ENCODE peak calls at places on chromosomes 11 and 22, in four cellular contexts. One of them, this sample, is unnamed.

GRCh38 chr11:114080219-114080618 is 20.7 kb downstream of the ZBTB16 start:
- DNase-seq in GM23338: no peak
- DNase-seq in heart right ventricle: no peak
- DNase-seq in kidney: no peak
- DNase-seq in this sample: no peak

GRCh38 chr11:1225386-1226225 is 2.7 kb downstream of the MUC5B start:
- DNase-seq in GM23338: peak; percentile 1
- DNase-seq in heart right ventricle: no peak
- DNase-seq in kidney: peak; percentile 54
- DNase-seq in this sample: no peak

GRCh38 chr22:44179989-44180705 is 578 bp upstream of the PARVG start:
- DNase-seq in GM23338: no peak
- DNase-seq in heart right ventricle: no peak
- DNase-seq in kidney: peak; percentile 7
- DNase-seq in this sample: no peak

GRCh38 chr11:16632295-16633200 is 105.9 kb upstream of the C11orf58 start:
- DNase-seq in GM23338: peak; percentile 54
- DNase-seq in heart right ventricle: no peak
- DNase-seq in kidney: no peak
- DNase-seq in this sample: peak; percentile 7

GRCh38 chr11:1126935-1127663 is 30.7 kb upstream of the MUC5AC start:
- DNase-seq in GM23338: no peak
- DNase-seq in heart right ventricle: no peak
- DNase-seq in kidney: peak; percentile 63
- DNase-seq in this sample: no peak

GRCh38 chr22:19965771-19966709 is 24.4 kb upstream of the TXNRD2 start:
- DNase-seq in GM23338: peak; percentile 76
- DNase-seq in heart right ventricle: no peak
- DNase-seq in kidney: peak; percentile 53
- DNase-seq in this sample: peak; percentile 39

GRCh38 chr22:26406118-26406517 is 22.9 kb upstream of the ASPHD2 start:
- DNase-seq in GM23338: peak; percentile 20
- DNase-seq in heart right ventricle: no peak
- DNase-seq in kidney: no peak
- DNase-seq in this sample: no peak

GRCh38 chr11:126282361-126282741 is 542 bp upstream of the TIRAP start:
- DNase-seq in GM23338: peak; percentile 74
- DNase-seq in heart right ventricle: peak; percentile 48
- DNase-seq in kidney: no peak
- DNase-seq in this sample: peak; percentile 35

GRCh38 chr11:67616431-67617242 is 9.9 kb downstream of the NDUFV1 start:
- DNase-seq in GM23338: no peak
- DNase-seq in heart right ventricle: peak; percentile 4
- DNase-seq in kidney: no peak
- DNase-seq in this sample: no peak

GRCh38 chr22:50705851-50706351 is 32.1 kb upstream of the ACR start:
- DNase-seq in GM23338: no peak
- DNase-seq in heart right ventricle: no peak
- DNase-seq in kidney: peak; percentile 69
- DNase-seq in this sample: no peak

GRCh38 chr22:40694409-40694808 is 15.1 kb downstream of the MCHR1 start:
- DNase-seq in GM23338: no peak
- DNase-seq in heart right ventricle: no peak
- DNase-seq in kidney: no peak
- DNase-seq in this sample: no peak

GRCh38 chr11:111941963-111942362 is 4.8 kb downstream of the DIXDC1 start:
- DNase-seq in GM23338: no peak
- DNase-seq in heart right ventricle: peak; percentile 62
- DNase-seq in kidney: no peak
- DNase-seq in this sample: no peak

GRCh38 chr11:40328890-40329617 is 1130.4 kb downstream of the LRRC4C start:
- DNase-seq in GM23338: no peak
- DNase-seq in heart right ventricle: peak; percentile 31
- DNase-seq in kidney: peak; percentile 49
- DNase-seq in this sample: no peak

GRCh38 chr11:7143908-7144307 is 55.1 kb downstream of the RBMXL2 start:
- DNase-seq in GM23338: peak; percentile 57
- DNase-seq in heart right ventricle: no peak
- DNase-seq in kidney: no peak
- DNase-seq in this sample: peak; percentile 8

GRCh38 chr11:326842-327580 is 6.4 kb upstream of the IFITM3 start:
- DNase-seq in GM23338: no peak
- DNase-seq in heart right ventricle: peak; percentile 93
- DNase-seq in kidney: peak; percentile 96
- DNase-seq in this sample: peak; percentile 81

GRCh38 chr22:50691521-50691920 is 18.9 kb downstream of the SHANK3 start:
- DNase-seq in GM23338: peak; percentile 65
- DNase-seq in heart right ventricle: peak; percentile 4
- DNase-seq in kidney: no peak
- DNase-seq in this sample: peak; percentile 57

GRCh38 chr11:91773090-91773489 is 451.5 kb upstream of the FAT3 start:
- DNase-seq in GM23338: peak; percentile 53
- DNase-seq in heart right ventricle: no peak
- DNase-seq in kidney: no peak
- DNase-seq in this sample: no peak

GRCh38 chr11:108536783-108537182 is 38.6 kb upstream of the POGLUT3 start:
- DNase-seq in GM23338: no peak
- DNase-seq in heart right ventricle: no peak
- DNase-seq in kidney: no peak
- DNase-seq in this sample: no peak

GRCh38 chr11:28526406-28526751 is 418.2 kb downstream of the METTL15 start:
- DNase-seq in GM23338: peak; percentile 4
- DNase-seq in heart right ventricle: no peak
- DNase-seq in kidney: no peak
- DNase-seq in this sample: peak; percentile 1

GRCh38 chr22:17703811-17704210 is 65.3 kb downstream of the BCL2L13 start:
- DNase-seq in GM23338: no peak
- DNase-seq in heart right ventricle: no peak
- DNase-seq in kidney: no peak
- DNase-seq in this sample: no peak

GRCh38 chr11:115081972-115082371 is 403.6 kb downstream of the NXPE2 start:
- DNase-seq in GM23338: no peak
- DNase-seq in heart right ventricle: no peak
- DNase-seq in kidney: no peak
- DNase-seq in this sample: no peak

GRCh38 chr11:97454988-97455387 is 1065.2 kb downstream of the JRKL start:
- DNase-seq in GM23338: peak; percentile 20
- DNase-seq in heart right ventricle: no peak
- DNase-seq in kidney: no peak
- DNase-seq in this sample: no peak

GRCh38 chr11:35914824-35915223 is 29.0 kb upstream of the LDLRAD3 start:
- DNase-seq in GM23338: no peak
- DNase-seq in heart right ventricle: no peak
- DNase-seq in kidney: no peak
- DNase-seq in this sample: no peak

GRCh38 chr11:28615542-28615941 is 507.4 kb downstream of the METTL15 start:
- DNase-seq in GM23338: no peak
- DNase-seq in heart right ventricle: no peak
- DNase-seq in kidney: no peak
- DNase-seq in this sample: no peak

GRCh38 chr11:10304495-10305261 is at the start of gene ADM:
- DNase-seq in GM23338: peak; percentile 93
- DNase-seq in heart right ventricle: peak; percentile 90
- DNase-seq in kidney: peak; percentile 96
- DNase-seq in this sample: no peak

GRCh38 chr22:41437198-41437597 is 9.4 kb downstream of the TOB2 start:
- DNase-seq in GM23338: no peak
- DNase-seq in heart right ventricle: no peak
- DNase-seq in kidney: no peak
- DNase-seq in this sample: no peak

DNA sequence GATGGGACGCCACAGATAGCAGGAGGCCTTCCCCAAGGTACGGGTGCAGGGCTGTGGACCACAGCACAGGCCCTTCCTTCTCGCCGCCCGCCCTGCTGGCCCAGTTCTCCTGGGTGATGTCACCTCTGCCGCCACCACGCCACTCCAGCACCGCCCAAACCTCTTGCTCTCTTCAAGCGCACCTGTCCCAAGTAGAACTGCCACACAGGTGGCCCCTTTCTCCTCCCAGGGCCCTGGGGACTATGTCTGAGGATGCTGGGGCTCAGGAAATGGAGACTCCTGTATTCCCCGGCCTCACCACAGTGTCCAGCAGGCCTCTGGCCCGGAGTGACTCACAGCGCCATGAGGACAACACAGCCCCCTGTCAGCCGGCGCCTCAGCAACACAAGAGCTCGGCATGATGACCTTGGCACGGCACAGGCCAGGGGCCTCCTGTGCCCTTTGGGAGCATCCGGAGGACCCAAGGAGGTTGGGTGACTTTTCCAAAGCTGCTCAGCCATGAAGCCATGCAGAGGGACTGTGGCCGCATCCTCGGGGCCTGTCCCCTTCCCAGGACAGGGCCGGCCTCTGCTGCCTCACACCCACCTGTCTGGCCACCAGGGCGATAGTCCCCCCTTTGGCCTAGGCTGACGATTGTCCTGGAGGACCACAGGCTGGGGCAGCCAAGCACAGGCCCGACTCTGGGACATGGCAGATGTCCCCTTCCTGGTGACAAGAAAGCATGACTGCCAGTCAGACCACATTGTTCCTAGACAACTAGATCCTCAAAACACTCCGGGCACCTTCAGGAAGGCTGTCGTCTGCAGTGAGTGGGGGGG is 1023.5 kb downstream of the BRD1 start:
- DNase-seq in GM23338: no peak
- DNase-seq in heart right ventricle: no peak
- DNase-seq in kidney: no peak
- DNase-seq in this sample: no peak
- TF ChIP-seq CTCF in GM23338: no peak
- TF ChIP-seq CTCF in heart right ventricle: no peak
- TF ChIP-seq CTCF in kidney: no peak
- TF ChIP-seq CTCF in this sample: no peak

GRCh38 chr11:3809624-3809928 is 1.2 kb downstream of the PGAP2 start:
- DNase-seq in GM23338: peak; percentile 25
- DNase-seq in heart right ventricle: no peak
- DNase-seq in kidney: no peak
- DNase-seq in this sample: no peak

GRCh38 chr11:3810951-3811350 is 2.6 kb downstream of the PGAP2 start:
- DNase-seq in GM23338: no peak
- DNase-seq in heart right ventricle: peak; percentile 48
- DNase-seq in kidney: no peak
- DNase-seq in this sample: no peak

GRCh38 chr11:3810446-3810845 is 2.1 kb downstream of the PGAP2 start:
- DNase-seq in GM23338: no peak
- DNase-seq in heart right ventricle: no peak
- DNase-seq in kidney: no peak
- DNase-seq in this sample: no peak

GRCh38 chr11:3808846-3809623 is 675 bp downstream of the PGAP2 start:
- DNase-seq in GM23338: peak; percentile 65
- DNase-seq in heart right ventricle: no peak
- DNase-seq in kidney: no peak
- DNase-seq in this sample: peak; percentile 75

DNA sequence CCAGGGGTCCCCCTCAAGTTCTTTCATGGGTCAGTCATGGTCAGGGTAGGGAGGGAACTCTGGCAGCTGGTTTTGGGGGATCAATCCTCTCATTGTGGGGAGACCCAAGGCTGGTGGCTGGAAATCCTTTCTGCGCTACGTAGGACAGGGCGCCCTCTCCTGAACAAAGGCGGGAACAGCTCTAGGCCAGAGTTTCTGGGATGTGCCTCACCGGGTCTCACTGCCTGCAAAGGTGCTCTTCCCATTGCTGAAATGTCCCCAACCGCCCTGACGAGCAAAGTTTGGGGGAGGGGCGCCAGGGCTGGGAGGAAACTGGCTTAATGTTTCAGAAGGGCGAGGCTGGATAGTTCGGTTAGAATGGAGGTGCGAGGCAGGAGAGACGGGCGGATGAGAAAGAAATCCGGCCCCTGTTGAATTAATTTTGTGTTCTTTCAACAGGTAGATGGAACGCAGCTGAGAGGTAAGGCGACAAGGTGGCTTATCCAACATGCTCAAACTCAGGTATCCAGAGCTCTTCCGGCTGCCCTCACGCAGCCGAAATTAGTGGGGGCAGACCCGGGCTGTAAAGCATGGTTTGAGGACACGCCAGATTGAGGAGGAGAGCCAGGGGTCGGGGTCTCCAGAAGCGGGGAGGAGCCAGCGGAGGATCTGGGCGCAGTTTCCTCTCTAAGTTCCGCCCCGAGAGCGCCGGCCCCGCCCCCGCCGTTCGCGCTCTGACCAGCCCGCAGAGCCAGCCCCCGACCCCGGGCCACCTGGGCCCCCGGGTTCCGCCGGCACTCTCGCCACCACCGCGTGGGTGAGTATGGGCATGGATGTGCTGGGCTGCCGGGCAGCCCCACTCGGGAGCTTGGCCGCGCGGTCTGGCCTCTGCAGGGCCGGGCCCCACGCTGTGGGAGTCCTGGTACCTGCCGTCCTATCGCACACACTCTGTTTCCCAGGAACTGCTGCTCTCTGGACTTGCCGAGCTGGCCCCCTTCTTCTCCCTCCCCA is at the start of gene PGAP2:
- DNase-seq in GM23338: peak; percentile 91
- DNase-seq in heart right ventricle: peak; percentile 56
- DNase-seq in kidney: peak; percentile 88
- DNase-seq in this sample: peak; percentile 68
- TF ChIP-seq CTCF in GM23338: peak; percentile 79
- TF ChIP-seq CTCF in heart right ventricle: peak; percentile 69
- TF ChIP-seq CTCF in kidney: peak; percentile 64
- TF ChIP-seq CTCF in this sample: peak; percentile 83

DNA sequence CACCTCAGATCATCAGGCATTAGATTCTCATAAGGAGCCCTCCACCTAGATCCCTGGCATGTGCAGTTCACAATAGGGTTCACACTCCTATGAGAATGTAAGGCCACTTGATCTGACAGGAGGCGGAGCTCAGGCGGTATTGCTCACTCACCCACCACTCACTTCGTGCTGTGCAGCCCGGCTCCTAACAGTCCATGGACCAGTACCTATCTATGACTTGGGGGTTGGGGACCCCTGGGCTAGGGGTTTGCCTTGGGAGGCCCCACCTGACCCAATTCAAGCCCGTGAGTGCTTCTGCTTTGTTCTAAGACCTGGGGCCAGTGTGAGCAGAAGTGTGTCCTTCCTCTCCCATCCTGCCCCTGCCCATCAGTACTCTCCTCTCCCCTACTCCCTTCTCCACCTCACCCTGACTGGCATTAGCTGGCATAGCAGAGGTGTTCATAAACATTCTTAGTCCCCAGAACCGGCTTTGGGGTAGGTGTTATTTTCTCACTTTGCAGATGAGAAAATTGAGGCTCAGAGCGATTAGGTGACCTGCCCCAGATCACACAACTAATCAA is 2.2 kb downstream of the APOC3 start:
- DNase-seq in GM23338: no peak
- DNase-seq in heart right ventricle: no peak
- DNase-seq in kidney: no peak
- DNase-seq in this sample: no peak
- TF ChIP-seq CTCF in GM23338: no peak
- TF ChIP-seq CTCF in heart right ventricle: no peak
- TF ChIP-seq CTCF in kidney: no peak
- TF ChIP-seq CTCF in this sample: no peak

DNA sequence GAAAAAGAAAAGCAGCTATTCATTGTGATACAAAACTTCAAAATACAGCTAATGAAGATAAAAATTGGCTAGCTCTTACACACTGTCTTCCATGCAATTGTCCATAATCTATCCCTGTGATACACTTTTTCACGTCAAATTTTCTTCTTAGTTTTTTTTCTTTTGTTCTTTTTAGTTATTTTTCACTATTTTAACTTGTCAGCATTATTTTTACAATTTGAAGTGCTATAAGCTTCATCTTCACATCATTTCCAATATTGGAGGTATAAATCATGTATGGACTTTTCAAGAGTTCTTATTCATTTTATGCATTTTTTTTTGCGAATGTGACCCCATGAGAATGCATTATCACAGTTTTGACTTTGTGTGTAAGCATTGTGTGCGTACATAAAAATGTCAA is 4.1 kb downstream of the OR5B17 start:
- DNase-seq in GM23338: no peak
- DNase-seq in heart right ventricle: no peak
- DNase-seq in kidney: no peak
- DNase-seq in this sample: no peak
- TF ChIP-seq CTCF in GM23338: no peak
- TF ChIP-seq CTCF in heart right ventricle: no peak
- TF ChIP-seq CTCF in kidney: no peak
- TF ChIP-seq CTCF in this sample: no peak

This sample was measured in OCI-LY7.